ENCODE peak calls at places on chromosomes 16 and 17, in nine cellular contexts. W, I, C, Y, V, O, T, E and D are unnamed samples.
A peak's percentile ranks its signal among the peaks of the same experiment; 100 is the strongest.

GRCh38 chr17:49556183-49556943 is 19.3 kb upstream of the NXPH3 start:
- DNase-seq in W (peak; percentile 88), V (peak; percentile 64), O (peak; percentile 85), E (peak; percentile 49), I (no peak), C (no peak), T (peak; percentile 83), Y (peak; percentile 80), D (peak; percentile 90)

GRCh38 chr16:3021449-3022207 is 1.5 kb downstream of the TNFRSF12A start:
- DNase-seq in O (peak; percentile 90), V (peak; percentile 91), I (no peak), T (peak; percentile 86), C (peak; percentile 87), Y (peak; percentile 87), W (peak; percentile 90), E (peak; percentile 94), D (peak; percentile 75)

GRCh38 chr17:15348030-15348429 is 6.6 kb upstream of the TEKT3 start:
- DNase-seq in V (no peak), Y (no peak), O (no peak), E (peak; percentile 34), T (no peak), W (no peak), I (no peak), C (no peak), D (no peak)

GRCh38 chr16:84199861-84200260 is 8.9 kb downstream of the ADAD2 start:
- DNase-seq in I (no peak), V (peak; percentile 42), T (peak; percentile 92), C (peak; percentile 56), E (no peak), O (no peak), W (peak; percentile 80), Y (no peak), D (no peak)

GRCh38 chr16:24815052-24815451 is 30.7 kb upstream of the SLC5A11 start:
- DNase-seq in Y (peak; percentile 28), C (no peak), E (no peak), V (no peak), I (no peak), O (no peak), W (no peak), T (no peak), D (no peak)

GRCh38 chr17:57515662-57516211 is 229.4 kb downstream of the CCDC182 start:
- DNase-seq in I (no peak), E (no peak), W (no peak), O (no peak), T (peak; percentile 7), C (no peak), Y (no peak), V (no peak), D (no peak)

GRCh38 chr17:30716461-30717289 is 107.8 kb downstream of the CRLF3 start:
- DNase-seq in Y (no peak), V (no peak), I (no peak), T (peak; percentile 74), E (peak; percentile 16), O (no peak), C (no peak), W (peak; percentile 49), D (no peak)

GRCh38 chr17:34556384-34556783 is 23.0 kb upstream of the TMEM132E start:
- DNase-seq in O (no peak), T (peak; percentile 42), C (no peak), W (no peak), Y (no peak), V (no peak), I (no peak), E (peak; percentile 16), D (no peak)

GRCh38 chr16:74982303-74982702 is 2.6 kb downstream of the WDR59 start:
- DNase-seq in T (no peak), C (no peak), E (no peak), Y (no peak), I (no peak), V (no peak), W (no peak), O (no peak), D (no peak)

GRCh38 chr16:74990832-74991231 is 5.9 kb upstream of the WDR59 start:
- DNase-seq in T (no peak), C (no peak), Y (no peak), I (no peak), V (no peak), E (no peak), W (no peak), O (no peak), D (no peak)

GRCh38 chr16:74987027-74987681 is 2.2 kb upstream of the WDR59 start:
- DNase-seq in I (no peak), Y (no peak), V (no peak), E (no peak), C (no peak), W (no peak), O (no peak), T (no peak), D (no peak)

GRCh38 chr16:74984194-74984669 is 691 bp downstream of the WDR59 start:
- DNase-seq in T (peak; percentile 64), O (no peak), Y (no peak), E (peak; percentile 34), I (no peak), V (no peak), W (no peak), C (no peak), D (no peak)

DNA sequence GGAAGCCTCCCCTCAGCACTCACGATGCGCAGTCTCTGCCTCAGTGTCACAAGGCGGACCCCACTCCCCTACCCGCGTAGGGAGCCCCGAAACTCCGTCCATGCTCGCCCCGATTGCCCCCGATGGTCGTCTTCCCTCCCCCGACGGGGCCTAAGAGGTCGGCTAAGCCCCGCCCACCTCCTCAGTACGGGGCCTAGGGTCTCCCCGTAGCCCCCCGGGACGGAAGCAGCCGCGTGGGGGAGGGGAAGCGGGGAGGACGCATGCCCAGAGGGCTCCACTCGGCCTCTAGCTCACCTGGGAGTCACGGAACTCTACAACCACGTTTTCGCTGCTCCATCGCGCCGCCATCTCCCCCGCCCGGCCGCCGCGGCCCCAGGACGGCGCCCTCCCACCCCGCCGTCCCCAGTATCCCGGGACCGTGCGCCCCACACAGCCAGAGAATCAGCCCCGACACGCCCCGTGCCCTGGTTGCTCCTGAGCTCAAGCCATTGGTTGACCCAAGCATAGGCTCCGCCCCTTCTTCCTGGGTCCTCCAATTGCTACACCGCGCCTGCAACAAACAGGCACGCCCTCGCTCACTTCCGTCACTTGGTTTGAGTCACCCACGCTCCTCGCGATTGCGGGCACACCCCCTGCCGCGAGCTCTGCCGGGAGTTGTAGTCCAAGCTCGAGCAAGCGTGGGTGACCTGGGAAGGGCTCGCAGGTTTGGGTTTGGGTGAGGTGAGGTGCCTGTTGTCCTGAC is at the start of gene WDR59:
- DNase-seq in V (peak; percentile 100), W (peak; percentile 100), O (peak; percentile 100), I (peak; percentile 96), C (peak; percentile 100), Y (peak; percentile 100), E (peak; percentile 99), T (peak; percentile 100), D (peak; percentile 96)
- TF ChIP-seq POLR2A in V (peak; percentile 63), W (no peak), O (peak; percentile 40), I (peak; percentile 83), C (peak; percentile 77), Y (peak; percentile 82), E (peak; percentile 82), T (peak; percentile 58), D (peak; percentile 72)

DNA sequence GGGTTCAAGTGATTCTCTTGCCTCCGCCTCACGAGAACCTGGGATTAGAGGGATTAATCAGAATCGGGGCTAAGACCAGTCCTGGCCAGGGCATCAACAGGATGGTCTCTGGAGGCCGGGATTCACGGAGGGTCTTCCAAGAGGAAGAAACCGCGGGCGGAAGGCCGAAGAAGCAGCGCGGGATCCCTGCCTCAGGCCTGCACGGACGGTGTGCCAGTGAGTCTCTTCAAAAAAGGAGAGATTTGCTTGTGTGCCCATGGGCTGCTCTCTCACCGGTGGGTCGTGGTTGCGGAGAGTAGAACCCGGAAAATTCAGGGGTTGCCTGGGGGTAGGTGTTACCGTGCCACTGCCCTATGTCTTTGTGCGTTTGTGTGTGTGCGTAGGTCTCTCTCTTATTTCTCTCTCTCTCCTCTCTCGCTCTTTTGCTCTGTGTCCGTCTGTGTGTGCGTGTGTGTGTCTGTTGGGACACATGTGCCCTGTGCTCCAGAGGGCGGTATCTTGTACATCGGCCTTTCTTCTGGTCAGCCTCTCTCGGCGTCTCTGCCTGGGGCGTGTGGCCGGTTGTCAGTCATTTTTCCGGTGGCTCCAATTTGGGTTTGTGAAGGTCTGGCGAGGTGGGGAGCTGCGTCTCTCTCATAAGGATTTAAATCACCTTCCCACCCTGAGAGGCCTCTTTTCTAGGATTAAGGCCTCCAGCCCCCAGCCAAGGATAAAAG is 613.2 kb downstream of the KCNJ18 start:
- DNase-seq in T (no peak), V (no peak), I (no peak), E (no peak), W (no peak), O (no peak), C (no peak), Y (no peak), D (no peak)
- TF ChIP-seq POLR2A in T (no peak), V (no peak), I (no peak), E (no peak), W (no peak), O (no peak), C (no peak), Y (no peak), D (no peak)

GRCh38 chr16:85845276-85845675 is 45.8 kb downstream of the COX4I1 start:
- DNase-seq in C (no peak), Y (no peak), V (no peak), T (no peak), E (no peak), W (peak; percentile 66), I (no peak), O (no peak), D (no peak)

GRCh38 chr16:85850344-85850880 is 48.5 kb upstream of the IRF8 start:
- DNase-seq in V (no peak), T (no peak), E (no peak), O (peak; percentile 6), Y (no peak), C (no peak), I (no peak), W (peak; percentile 36), D (no peak)

GRCh38 chr16:85846461-85846860 is 47.0 kb downstream of the COX4I1 start:
- DNase-seq in I (no peak), T (peak; percentile 61), V (no peak), W (no peak), E (no peak), C (no peak), O (peak; percentile 29), Y (no peak), D (no peak)

GRCh38 chr16:85847036-85847435 is 47.5 kb downstream of the COX4I1 start:
- DNase-seq in C (no peak), V (no peak), T (no peak), E (no peak), O (peak; percentile 41), Y (no peak), W (peak; percentile 34), I (no peak), D (no peak)

DNA sequence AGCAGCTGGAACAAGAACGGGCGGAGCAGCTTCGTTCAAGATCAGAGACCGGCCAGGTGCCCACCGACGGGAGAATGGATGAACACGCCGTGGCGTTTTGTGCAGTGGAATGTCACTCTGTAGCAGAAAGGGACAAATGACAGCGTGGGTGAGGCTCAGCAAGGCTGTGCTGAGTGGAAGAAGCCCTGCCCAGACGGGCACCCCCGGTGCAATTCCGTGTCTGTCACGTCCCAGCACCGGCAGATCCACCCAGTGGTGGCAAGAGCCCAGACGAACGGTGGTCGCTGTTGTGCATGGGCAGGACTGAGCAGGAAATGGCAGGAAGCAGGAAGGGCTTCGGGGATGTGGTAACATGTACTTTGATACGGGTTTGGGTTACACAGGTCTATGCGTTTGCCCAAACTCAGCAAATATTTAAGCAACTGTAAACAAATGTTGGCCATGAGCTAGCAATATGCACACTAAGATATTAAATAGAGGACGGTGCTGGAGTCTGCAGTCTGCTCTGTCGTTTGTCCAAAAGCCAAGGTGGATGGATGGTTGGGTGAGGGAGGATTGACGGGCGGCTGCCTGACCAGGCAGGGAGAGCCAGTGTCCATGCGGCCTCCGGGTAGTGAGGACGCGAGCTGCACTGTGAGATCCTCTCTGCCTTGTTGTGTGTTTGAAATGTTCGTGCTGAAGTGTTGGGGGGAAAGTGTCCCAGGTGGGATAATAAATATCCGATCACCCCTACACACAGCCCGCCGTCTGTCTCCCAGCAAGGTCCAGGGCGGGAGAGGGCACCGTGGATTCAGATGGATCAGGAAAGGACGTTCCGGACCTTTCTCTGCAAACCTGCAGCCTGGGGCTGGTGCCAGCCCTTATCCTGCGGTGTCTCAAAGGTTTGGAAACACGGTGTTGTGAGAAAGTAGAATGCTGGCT is 48.4 kb downstream of the COX4I1 start:
- DNase-seq in I (no peak), E (no peak), T (peak; percentile 64), W (peak; percentile 48), C (no peak), O (peak; percentile 68), Y (no peak), V (no peak), D (no peak)
- TF ChIP-seq POLR2A in I (no peak), E (no peak), T (no peak), W (no peak), C (no peak), O (no peak), Y (no peak), V (no peak), D (no peak)

DNA sequence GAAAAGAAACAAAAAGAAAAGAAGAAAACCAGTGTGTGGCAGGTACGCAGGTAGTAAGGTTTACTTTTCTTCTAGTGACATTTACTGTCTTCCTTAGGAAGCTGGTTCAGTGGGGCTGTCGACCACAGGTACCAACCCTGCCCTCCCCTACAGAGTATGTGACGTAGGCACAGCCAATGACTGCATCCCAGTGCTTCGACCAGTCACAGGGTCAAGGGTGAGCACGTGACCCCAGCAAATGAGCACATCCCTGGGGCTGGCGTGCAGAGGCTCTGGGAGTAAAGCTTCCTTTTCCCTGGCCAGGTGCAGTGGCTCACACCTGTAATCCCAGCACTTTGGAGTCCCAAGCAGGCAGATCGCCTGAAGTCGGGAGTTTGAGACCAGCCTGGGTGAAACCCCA is 38.9 kb upstream of the PLCG2 start:
- DNase-seq in V (peak; percentile 25), E (no peak), I (peak; percentile 68), W (no peak), C (no peak), T (peak; percentile 55), Y (no peak), O (no peak), D (no peak)
- TF ChIP-seq POLR2A in V (no peak), E (no peak), I (no peak), W (no peak), C (no peak), T (no peak), Y (no peak), O (no peak), D (no peak)